ENCODE peak calls at places on chromosomes 4 and X, in nine cellular contexts. J is endothelial cell, U is esophagus squamous epithelium, Y is cardiac muscle cell, F is foreskin fibroblast, I is progenitor cell of endocrine pancreas, D is lower leg skin, R is choroid plexus epithelial cell, M is lower lobe of right lung. A is an unnamed sample.

GRCh38 chrX:131812847-131813825 is 210.0 kb upstream of the STK26 start:
- DNase-seq in J (no peak), U (peak; percentile 26), Y (no peak), F (peak; percentile 26), I (no peak), D (peak; percentile 93), R (no peak), M (no peak), A (peak; percentile 80)

GRCh38 chr4:3675251-3676115 is 90.7 kb upstream of the ADRA2C start:
- DNase-seq in J (no peak), U (no peak), Y (no peak), F (no peak), I (no peak), D (no peak), R (no peak), M (peak; percentile 36), A (no peak)

GRCh38 chr4:114277690-114278089 is 298.2 kb upstream of the ARSJ start:
- DNase-seq in J (no peak), U (no peak), Y (no peak), F (peak; percentile 33), I (no peak), D (no peak), R (peak; percentile 61), M (no peak), A (no peak)

GRCh38 chrX:24448762-24449161 is 16.3 kb upstream of the PDK3 start:
- DNase-seq in J (no peak), U (no peak), Y (no peak), F (no peak), I (no peak), D (no peak), R (no peak), M (no peak), A (no peak)

GRCh38 chr4:138399041-138399440 is 156.9 kb upstream of the SLC7A11 start:
- DNase-seq in J (no peak), U (no peak), Y (no peak), F (no peak), I (no peak), D (no peak), R (no peak), M (no peak), A (no peak)

GRCh38 chr4:140088317-140088967 is 65.5 kb downstream of the MAML3 start:
- DNase-seq in J (no peak), U (no peak), Y (no peak), F (no peak), I (no peak), D (no peak), R (peak; percentile 77), M (no peak), A (no peak)

GRCh38 chrX:1453390-1453783 is 678 bp upstream of the ASMTL start:
- DNase-seq in J (no peak), U (no peak), Y (no peak), F (peak; percentile 55), I (no peak), D (no peak), R (no peak), M (peak; percentile 87), A (no peak)

GRCh38 chr4:122658818-122659295 is 38.0 kb upstream of the IL21 start:
- DNase-seq in J (no peak), U (no peak), Y (no peak), F (no peak), I (no peak), D (no peak), R (no peak), M (no peak), A (no peak)

GRCh38 chr4:146790515-146790914 is 151.8 kb downstream of the POU4F2 start:
- DNase-seq in J (no peak), U (no peak), Y (no peak), F (no peak), I (no peak), D (no peak), R (no peak), M (no peak), A (peak; percentile 23)

GRCh38 chrX:115018040-115018647 is 728 bp upstream of the IL13RA2 start:
- DNase-seq in J (no peak), U (no peak), Y (peak; percentile 26), F (no peak), I (no peak), D (no peak), R (peak; percentile 34), M (no peak), A (peak; percentile 22)

GRCh38 chr4:88109123-88109864 is 49.1 kb downstream of the ABCG2 start:
- DNase-seq in J (no peak), U (no peak), Y (no peak), F (no peak), I (no peak), D (no peak), R (no peak), M (no peak), A (no peak)

GRCh38 chr4:80492761-80493160 is 157.2 kb downstream of the CFAP299 start:
- DNase-seq in J (no peak), U (no peak), Y (no peak), F (no peak), I (no peak), D (no peak), R (no peak), M (no peak), A (no peak)

GRCh38 chr4:79757580-79757979 is 315.4 kb downstream of the ANTXR2 start:
- DNase-seq in J (no peak), U (no peak), Y (no peak), F (no peak), I (no peak), D (no peak), R (no peak), M (no peak), A (no peak)

GRCh38 chr4:172648471-172648870 is 520.1 kb upstream of the GALNT7 start:
- DNase-seq in J (no peak), U (no peak), Y (no peak), F (peak; percentile 0), I (no peak), D (no peak), R (peak; percentile 14), M (no peak), A (peak; percentile 15)

GRCh38 chr4:138573246-138573645 is 331.1 kb upstream of the SLC7A11 start:
- DNase-seq in J (no peak), U (no peak), Y (no peak), F (no peak), I (no peak), D (no peak), R (no peak), M (no peak), A (peak; percentile 6)

GRCh38 chr4:108885211-108885610 is 122.4 kb upstream of the ETNPPL start:
- DNase-seq in J (no peak), U (no peak), Y (no peak), F (peak; percentile 10), I (no peak), D (no peak), R (peak; percentile 42), M (no peak), A (no peak)

GRCh38 chrX:23828894-23829293 is 45.9 kb downstream of the SAT1 start:
- DNase-seq in J (no peak), U (no peak), Y (no peak), F (no peak), I (no peak), D (no peak), R (no peak), M (no peak), A (no peak)

GRCh38 chr4:25032126-25032525 is 1.4 kb upstream of the LGI2 start:
- DNase-seq in J (no peak), U (no peak), Y (no peak), F (no peak), I (no peak), D (no peak), R (peak; percentile 18), M (no peak), A (peak; percentile 5)

GRCh38 chr4:150583287-150584197 is 1.6 kb downstream of the MAB21L2 start:
- DNase-seq in J (peak; percentile 53), U (no peak), Y (peak; percentile 63), F (no peak), I (no peak), D (no peak), R (peak; percentile 47), M (peak; percentile 46), A (no peak)

GRCh38 chr4:98689507-98690174 is 31.2 kb upstream of the TSPAN5 start:
- DNase-seq in J (no peak), U (no peak), Y (no peak), F (no peak), I (no peak), D (no peak), R (no peak), M (no peak), A (no peak)

GRCh38 chrX:45322820-45323219 is 122.1 kb upstream of the DIPK2B start:
- DNase-seq in J (no peak), U (no peak), Y (no peak), F (peak; percentile 48), I (no peak), D (no peak), R (peak; percentile 56), M (no peak), A (peak; percentile 27)
- TF ChIP-seq CTCF in J (no peak), U (no peak), Y (no peak), F (no peak), I (no peak), D (no peak), R (no peak), M (no peak), A (no peak)

GRCh38 chr4:127622923-127623754 is 9.6 kb upstream of the INTU start:
- DNase-seq in J (peak; percentile 69), U (no peak), Y (peak; percentile 54), F (peak; percentile 32), I (peak; percentile 46), D (peak; percentile 86), R (peak; percentile 47), M (peak; percentile 56), A (peak; percentile 77)
- TF ChIP-seq CTCF in J (no peak), U (peak; percentile 7), Y (peak; percentile 38), F (peak; percentile 26), I (peak; percentile 42), D (no peak), R (peak; percentile 39), M (peak; percentile 38), A (peak; percentile 16)

DNA sequence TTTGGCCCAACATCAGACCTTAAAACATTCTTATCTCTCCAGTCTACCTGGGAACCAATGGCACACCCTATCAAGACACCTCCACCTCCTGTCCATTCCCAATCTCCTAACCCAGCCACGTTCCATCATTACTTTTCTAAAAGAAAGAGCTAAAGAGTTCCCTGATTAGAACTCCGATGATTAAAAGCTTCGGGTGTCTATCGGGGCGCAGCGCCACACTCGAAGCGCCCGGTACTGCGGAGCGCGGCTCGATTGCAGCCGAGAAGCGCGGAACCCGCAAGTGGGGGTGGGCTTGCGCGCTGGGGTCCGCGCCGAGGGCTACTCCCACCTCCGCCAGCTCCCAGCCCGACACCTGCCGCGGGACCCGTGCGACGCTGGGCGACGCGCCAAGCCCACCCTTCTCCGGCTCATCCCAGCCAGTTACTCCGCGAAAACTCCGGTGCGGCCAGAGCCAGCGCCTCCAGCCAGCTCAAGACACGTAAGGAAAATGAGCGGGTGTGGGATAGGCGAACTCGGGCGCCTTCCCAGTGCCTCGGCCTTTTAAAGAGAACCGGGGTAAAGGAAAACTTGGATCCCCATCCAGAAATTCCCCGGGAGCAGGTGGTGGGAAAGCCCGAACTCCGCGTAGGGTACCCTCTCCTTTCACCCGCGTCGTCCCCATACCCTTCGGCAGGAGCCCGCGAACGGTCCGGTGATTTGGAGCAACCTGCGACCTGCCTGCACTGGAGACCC is 601 bp downstream of the NPY1R start:
- DNase-seq in J (peak; percentile 35), U (no peak), Y (peak; percentile 57), F (peak; percentile 10), I (peak; percentile 38), D (no peak), R (peak; percentile 38), M (peak; percentile 46), A (peak; percentile 21)
- TF ChIP-seq CTCF in J (no peak), U (no peak), Y (peak; percentile 21), F (no peak), I (peak; percentile 46), D (no peak), R (no peak), M (no peak), A (no peak)

GRCh38 chr4:85658766-85659439 is 184.0 kb downstream of the ARHGAP24 start:
- DNase-seq in J (no peak), U (no peak), Y (no peak), F (no peak), I (no peak), D (no peak), R (no peak), M (no peak), A (no peak)
- TF ChIP-seq CTCF in J (no peak), U (no peak), Y (no peak), F (no peak), I (no peak), D (no peak), R (no peak), M (no peak), A (no peak)